ENCODE peak calls at places on chromosomes 1 and 21, in five cellular contexts. T, J, Y, B and H are unnamed samples.

GRCh38 chr1:12527564-12527963 is 90.4 kb downstream of the DHRS3 start:
- DNase-seq in B (no peak), Y (no peak), T (no peak), J (no peak), H (no peak)

GRCh38 chr1:198102454-198102791 is 54.4 kb upstream of the NEK7 start:
- DNase-seq in Y (peak; percentile 37), J (no peak), T (no peak), B (peak; percentile 50), H (no peak)

GRCh38 chr1:228373681-228374571 is 32.7 kb downstream of the TRIM11 start:
- DNase-seq in Y (no peak), B (no peak), T (no peak), J (no peak), H (peak; percentile 55)

GRCh38 chr1:21277178-21277577 is 13.1 kb downstream of the ECE1 start:
- DNase-seq in T (no peak), J (no peak), B (no peak), Y (no peak), H (peak; percentile 28)

GRCh38 chr1:1610796-1611597 is 4.3 kb upstream of the MIB2 start:
- DNase-seq in T (no peak), Y (peak; percentile 31), J (no peak), B (no peak), H (no peak)

GRCh38 chr1:182069028-182069466 is 7.5 kb upstream of the ZNF648 start:
- DNase-seq in Y (peak; percentile 61), J (no peak), B (no peak), T (peak; percentile 52), H (peak; percentile 68)

GRCh38 chr1:29445330-29445729 is 209.0 kb downstream of the PTPRU start:
- DNase-seq in T (no peak), B (no peak), Y (no peak), J (no peak), H (no peak)

GRCh38 chr1:153361129-153362109 is 3.8 kb downstream of the S100A9 start:
- DNase-seq in B (no peak), J (no peak), T (no peak), Y (no peak), H (no peak)

GRCh38 chr1:156496211-156496761 is 4.3 kb downstream of the MEF2D start:
- DNase-seq in Y (no peak), J (no peak), B (no peak), T (no peak), H (no peak)

GRCh38 chr1:19377812-19378718 is 65.9 kb downstream of the SLC66A1 start:
- DNase-seq in B (no peak), T (no peak), J (no peak), Y (no peak), H (no peak)

GRCh38 chr1:226731257-226731893 is 7.7 kb downstream of the ITPKB start:
- DNase-seq in T (no peak), Y (no peak), B (no peak), J (no peak), H (no peak)

GRCh38 chr1:116820362-116820761 is 66.1 kb downstream of the CD2 start:
- DNase-seq in T (no peak), B (no peak), J (peak; percentile 7), Y (no peak), H (peak; percentile 35)

GRCh38 chr1:30893776-30894507 is 14.6 kb downstream of the SDC3 start:
- DNase-seq in Y (no peak), T (no peak), B (no peak), J (no peak), H (no peak)

GRCh38 chr1:150186789-150187559 is 37.3 kb downstream of the PLEKHO1 start:
- DNase-seq in T (no peak), Y (peak; percentile 90), B (no peak), J (no peak), H (no peak)

GRCh38 chr21:45010096-45010495 is 64.3 kb upstream of the ADARB1 start:
- DNase-seq in J (no peak), Y (no peak), T (no peak), B (no peak), H (no peak)

GRCh38 chr1:94336991-94337390 is 81.2 kb upstream of the ABCD3 start:
- DNase-seq in Y (no peak), T (no peak), B (no peak), J (no peak), H (no peak)

GRCh38 chr1:82269466-82269865 is 468.7 kb downstream of the ADGRL2 start:
- DNase-seq in B (no peak), J (no peak), Y (no peak), T (no peak), H (no peak)

GRCh38 chr1:80633947-80634710 is 1166.6 kb upstream of the ADGRL2 start:
- DNase-seq in B (no peak), Y (no peak), J (no peak), T (no peak), H (no peak)

GRCh38 chr1:219900201-219900600 is 28.2 kb downstream of the SLC30A10 start:
- DNase-seq in Y (no peak), B (no peak), T (no peak), J (no peak), H (no peak)

GRCh38 chr1:115306146-115306545 is 31.9 kb downstream of the NGF start:
- DNase-seq in B (no peak), T (no peak), Y (no peak), J (no peak), H (no peak)

GRCh38 chr1:170267317-170267716 is 121.6 kb downstream of the NTMT2 start:
- DNase-seq in T (no peak), J (no peak), Y (no peak), B (no peak), H (no peak)

GRCh38 chr1:205248793-205249601 is 21.3 kb downstream of the TMCC2 start:
- DNase-seq in J (peak; percentile 68), T (no peak), Y (no peak), B (no peak), H (peak; percentile 66)

GRCh38 chr1:227192163-227192562 is 126.1 kb downstream of the CDC42BPA start:
- DNase-seq in B (peak; percentile 53), J (no peak), T (peak; percentile 6), Y (no peak), H (peak; percentile 16)